ENCODE peak calls at places on chromosome 3, in four cellular contexts. One of them, this sample, is unnamed. For H3K4me1, the result is how much of the 10 kb centered on the place peaks cover.

GRCh38 chr3:42706721-42707619 is 4.4 kb upstream of the HHATL start:
- DNase-seq in mammary epithelial cell: no peak
- DNase-seq in psoas muscle: no peak
- DNase-seq in sigmoid colon: peak
- DNase-seq in this sample: no peak

GRCh38 chr3:46910166-46910760 is 32.7 kb downstream of the PTH1R start:
- DNase-seq in mammary epithelial cell: no peak
- DNase-seq in sigmoid colon: peak
- DNase-seq in psoas muscle: peak
- DNase-seq in this sample: no peak

GRCh38 chr3:60890226-60890625 is 361.0 kb downstream of the FHIT start:
- DNase-seq in mammary epithelial cell: no peak
- DNase-seq in psoas muscle: no peak
- DNase-seq in sigmoid colon: no peak
- DNase-seq in this sample: no peak

GRCh38 chr3:167032267-167032876 is 347.7 kb downstream of the ZBBX start:
- DNase-seq in psoas muscle: no peak
- DNase-seq in mammary epithelial cell: peak
- DNase-seq in sigmoid colon: no peak
- DNase-seq in this sample: peak

GRCh38 chr3:18177271-18177670 is 247.9 kb downstream of the SATB1 start:
- DNase-seq in sigmoid colon: no peak
- DNase-seq in mammary epithelial cell: no peak
- DNase-seq in psoas muscle: no peak
- DNase-seq in this sample: no peak

GRCh38 chr3:125478321-125478720 is 41.7 kb downstream of the SNX4 start:
- DNase-seq in psoas muscle: no peak
- DNase-seq in mammary epithelial cell: no peak
- DNase-seq in sigmoid colon: no peak
- DNase-seq in this sample: no peak

GRCh38 chr3:10703875-10704274 is 112.2 kb upstream of the SLC6A11 start:
- DNase-seq in mammary epithelial cell: peak
- DNase-seq in psoas muscle: no peak
- DNase-seq in sigmoid colon: no peak
- DNase-seq in this sample: no peak

GRCh38 chr3:152779649-152780048 is 55.3 kb upstream of the P2RY1 start:
- DNase-seq in mammary epithelial cell: no peak
- DNase-seq in psoas muscle: no peak
- DNase-seq in sigmoid colon: no peak
- DNase-seq in this sample: no peak

GRCh38 chr3:195802795-195803194 is 8.9 kb downstream of the MUC4 start:
- DNase-seq in psoas muscle: no peak
- DNase-seq in sigmoid colon: peak
- DNase-seq in mammary epithelial cell: no peak
- DNase-seq in this sample: no peak

GRCh38 chr3:48504051-48504946 is at the start of gene SHISA5:
- DNase-seq in mammary epithelial cell: peak
- DNase-seq in sigmoid colon: peak
- DNase-seq in psoas muscle: peak
- DNase-seq in this sample: peak

GRCh38 chr3:16512435-16513140 is 911 bp downstream of the RFTN1 start:
- DNase-seq in sigmoid colon: peak
- DNase-seq in mammary epithelial cell: no peak
- DNase-seq in psoas muscle: peak
- DNase-seq in this sample: no peak

GRCh38 chr3:72271215-72271614 is 486.3 kb upstream of the PROK2 start:
- DNase-seq in mammary epithelial cell: no peak
- DNase-seq in psoas muscle: peak
- DNase-seq in sigmoid colon: no peak
- DNase-seq in this sample: no peak

DNA sequence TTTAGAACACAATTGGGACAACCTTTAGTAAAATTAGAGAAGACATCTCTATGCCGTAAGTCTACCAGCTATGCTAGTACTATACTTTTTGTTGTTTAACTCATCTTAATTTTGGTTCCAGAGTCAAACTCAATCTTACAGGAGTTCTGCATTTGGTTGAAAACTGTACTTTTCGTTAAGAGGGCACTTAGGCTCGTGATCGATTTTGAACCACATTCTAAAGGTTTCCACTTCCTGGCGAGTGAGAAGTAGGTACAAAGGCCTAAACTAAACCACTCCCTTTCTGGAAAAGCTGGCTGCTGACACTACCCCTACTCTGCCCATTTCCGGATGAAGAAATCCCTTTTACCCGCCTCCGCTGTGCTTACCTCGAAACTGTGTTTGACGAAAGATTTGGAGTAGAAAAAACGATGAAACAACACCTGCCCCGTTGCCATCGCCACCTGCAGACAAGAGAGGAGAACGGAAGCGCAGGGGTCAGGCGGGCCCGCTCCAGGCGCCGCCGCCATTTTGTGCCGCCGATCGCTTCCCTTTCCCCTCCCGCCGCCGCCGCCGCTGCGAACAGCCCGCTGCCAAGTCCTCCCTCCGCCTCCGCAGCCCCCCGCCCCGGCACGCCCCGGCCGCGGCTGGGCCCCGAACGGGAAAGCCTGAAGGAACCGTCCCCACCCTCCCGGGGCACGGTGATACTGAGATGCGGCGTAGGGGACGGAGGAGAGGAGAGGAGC is 748 bp downstream of the CCNL1 start:
- DNase-seq in psoas muscle: peak
- DNase-seq in mammary epithelial cell: peak
- DNase-seq in sigmoid colon: peak
- DNase-seq in this sample: peak
- H3K4me1 ChIP-seq in psoas muscle: half or more
- H3K4me1 ChIP-seq in mammary epithelial cell: under half
- H3K4me1 ChIP-seq in sigmoid colon: under half
- H3K4me1 ChIP-seq in this sample: under half

GRCh38 chr3:177106594-177106993 is 90.7 kb downstream of the TBL1XR1 start:
- DNase-seq in psoas muscle: no peak
- DNase-seq in sigmoid colon: no peak
- DNase-seq in mammary epithelial cell: no peak
- DNase-seq in this sample: no peak
- H3K4me1 ChIP-seq in psoas muscle: half or more
- H3K4me1 ChIP-seq in sigmoid colon: under half
- H3K4me1 ChIP-seq in mammary epithelial cell: under half
- H3K4me1 ChIP-seq in this sample: under half

GRCh38 chr3:123657111-123657510 is 72.3 kb upstream of the HACD2 start:
- DNase-seq in mammary epithelial cell: no peak
- DNase-seq in psoas muscle: no peak
- DNase-seq in sigmoid colon: no peak
- DNase-seq in this sample: no peak
- H3K4me1 ChIP-seq in mammary epithelial cell: under half
- H3K4me1 ChIP-seq in psoas muscle: under half
- H3K4me1 ChIP-seq in sigmoid colon: under half
- H3K4me1 ChIP-seq in this sample: under half

GRCh38 chr3:123385072-123385471 is 63.8 kb downstream of the ADCY5 start:
- DNase-seq in psoas muscle: no peak
- DNase-seq in mammary epithelial cell: no peak
- DNase-seq in sigmoid colon: peak
- DNase-seq in this sample: no peak

GRCh38 chr3:123383101-123384053 is 65.5 kb downstream of the ADCY5 start:
- DNase-seq in sigmoid colon: peak
- DNase-seq in psoas muscle: no peak
- DNase-seq in mammary epithelial cell: no peak
- DNase-seq in this sample: no peak

GRCh38 chr3:123385981-123386380 is 62.9 kb downstream of the ADCY5 start:
- DNase-seq in psoas muscle: no peak
- DNase-seq in sigmoid colon: peak
- DNase-seq in mammary epithelial cell: peak
- DNase-seq in this sample: no peak

GRCh38 chr3:123385499-123385898 is 63.4 kb downstream of the ADCY5 start:
- DNase-seq in mammary epithelial cell: no peak
- DNase-seq in sigmoid colon: no peak
- DNase-seq in psoas muscle: no peak
- DNase-seq in this sample: no peak

DNA sequence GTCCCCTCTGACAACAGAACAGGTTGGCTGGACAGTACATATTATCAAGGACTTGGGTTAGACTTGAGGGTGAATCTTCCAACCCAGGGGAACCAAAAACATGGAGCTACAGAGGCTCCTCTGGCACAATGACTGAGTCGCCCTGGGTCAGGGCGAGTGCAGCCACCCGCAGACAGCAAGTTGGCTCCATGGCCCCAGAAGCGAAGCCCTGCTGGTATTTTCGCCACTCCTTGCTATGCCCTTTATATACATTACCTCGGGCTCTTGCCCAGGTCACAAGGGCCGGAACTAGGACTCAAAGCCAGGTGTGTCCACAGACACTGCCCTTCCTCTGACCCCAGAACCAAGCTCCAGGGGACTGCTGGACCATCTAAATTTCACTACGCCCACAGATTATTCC is 64.6 kb downstream of the ADCY5 start:
- DNase-seq in mammary epithelial cell: no peak
- DNase-seq in psoas muscle: no peak
- DNase-seq in sigmoid colon: peak
- DNase-seq in this sample: no peak
- H3K4me1 ChIP-seq in mammary epithelial cell: under half
- H3K4me1 ChIP-seq in psoas muscle: under half
- H3K4me1 ChIP-seq in sigmoid colon: under half
- H3K4me1 ChIP-seq in this sample: under half

DNA sequence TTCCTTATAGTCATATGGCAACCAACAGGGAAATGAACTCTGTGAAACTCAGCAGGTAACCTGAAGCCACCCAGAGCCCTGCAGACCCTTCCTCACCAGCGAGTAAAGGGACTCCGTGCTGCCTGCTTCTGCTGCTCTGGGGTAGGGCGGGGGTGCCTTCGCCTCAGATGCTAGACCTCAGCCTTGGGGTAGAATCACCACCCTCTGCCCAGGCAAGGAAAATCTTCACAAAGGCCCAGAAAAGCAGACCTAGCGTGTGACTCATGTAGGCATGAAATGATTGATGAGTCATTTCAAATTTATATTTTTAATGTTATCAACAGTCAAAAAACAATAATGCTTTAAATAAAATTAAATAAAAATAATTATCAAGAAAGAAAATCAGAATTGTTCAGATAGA is 6.6 kb downstream of the STIMATE start:
- DNase-seq in psoas muscle: no peak
- DNase-seq in mammary epithelial cell: no peak
- DNase-seq in sigmoid colon: no peak
- DNase-seq in this sample: no peak
- H3K4me1 ChIP-seq in psoas muscle: half or more
- H3K4me1 ChIP-seq in mammary epithelial cell: under half
- H3K4me1 ChIP-seq in sigmoid colon: under half
- H3K4me1 ChIP-seq in this sample: under half

DNA sequence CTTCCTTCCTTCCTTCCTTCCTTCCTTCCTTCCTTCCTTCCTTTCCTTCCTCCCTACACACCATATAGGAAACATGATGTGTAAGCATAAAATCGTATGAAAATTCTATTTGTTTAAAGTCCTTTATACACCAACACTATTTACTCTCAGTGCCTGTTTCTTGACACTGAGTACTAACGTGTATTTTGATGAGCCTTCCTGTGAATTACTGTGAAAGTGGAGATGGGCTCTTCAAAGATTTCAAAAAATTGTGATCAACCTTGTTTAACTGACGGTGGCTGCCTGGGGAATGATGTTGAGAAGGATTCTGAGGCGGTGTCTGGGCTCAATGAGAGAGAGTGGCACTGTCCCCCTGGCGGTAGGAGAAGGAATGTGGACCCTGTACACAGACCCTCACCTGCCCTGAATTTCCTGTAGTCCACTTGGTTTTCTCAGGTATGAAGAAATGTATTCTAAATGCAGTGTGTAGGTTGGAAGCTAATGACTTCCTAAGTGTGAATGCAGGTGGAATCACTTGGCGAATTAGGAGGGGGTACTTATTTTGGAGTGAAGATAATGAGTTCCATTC is 237.9 kb downstream of the GAP43 start:
- DNase-seq in mammary epithelial cell: no peak
- DNase-seq in psoas muscle: no peak
- DNase-seq in sigmoid colon: no peak
- DNase-seq in this sample: no peak
- H3K4me1 ChIP-seq in mammary epithelial cell: under half
- H3K4me1 ChIP-seq in psoas muscle: under half
- H3K4me1 ChIP-seq in sigmoid colon: under half
- H3K4me1 ChIP-seq in this sample: under half